ENCODE peak calls at places on chromosome 5, in nine cellular contexts. R is head of caudate nucleus, L is pulmonary artery endothelial cell, Q is T1000, G is Calu3, K is NCI-H510A treated with DMSO at 0.1 percent for 48 hours, J is NCI-H748 treated with DMSO at 0.1 percent for 48 hours, W is GM03348, N is brain microvascular endothelial cell. X is an unnamed sample.

GRCh38 chr5:102792705-102793104 is 37.6 kb downstream of the PAM start:
- DNase-seq in J (peak), K (no peak), L (no peak), Q (no peak), R (no peak), G (peak), W (peak), N (peak), X (no peak)

GRCh38 chr5:175654807-175655206 is 3.1 kb upstream of the HRH2 start:
- DNase-seq in J (no peak), Q (no peak), K (peak), W (no peak), L (no peak), N (no peak), R (no peak), G (no peak), X (no peak)

GRCh38 chr5:39919876-39920275 is 495.1 kb upstream of the DAB2 start:
- DNase-seq in R (no peak), L (no peak), K (no peak), J (no peak), N (no peak), G (no peak), W (no peak), Q (no peak), X (no peak)

GRCh38 chr5:122297587-122298298 is 14.3 kb upstream of the SNCAIP start:
- DNase-seq in R (no peak), G (no peak), W (no peak), Q (no peak), J (no peak), L (no peak), N (no peak), K (no peak), X (no peak)

GRCh38 chr5:43192558-43193170 is 639 bp downstream of the NIM1K start:
- DNase-seq in L (no peak), G (peak), R (peak), J (peak), N (no peak), K (no peak), W (peak), Q (no peak), X (no peak)

GRCh38 chr5:179326176-179326997 is 18.9 kb downstream of the ADAMTS2 start:
- DNase-seq in J (no peak), Q (no peak), K (no peak), L (no peak), R (no peak), W (peak), N (no peak), G (no peak), X (peak)

GRCh38 chr5:150301170-150301505 is 1.6 kb downstream of the ARSI start:
- DNase-seq in L (no peak), G (no peak), R (no peak), J (no peak), W (no peak), N (no peak), Q (no peak), K (no peak), X (no peak)

GRCh38 chr5:159339451-159339850 is 9.2 kb upstream of the IL12B start:
- DNase-seq in L (no peak), R (no peak), J (no peak), G (no peak), Q (no peak), W (no peak), N (no peak), K (no peak), X (no peak)

GRCh38 chr5:147168578-147169327 is 66.1 kb upstream of the STK32A start:
- DNase-seq in R (no peak), J (no peak), G (no peak), N (peak), Q (no peak), W (no peak), K (no peak), L (no peak), X (no peak)

GRCh38 chr5:132457371-132458225 is 33.0 kb downstream of the IRF1 start:
- DNase-seq in L (no peak), Q (no peak), W (peak), G (no peak), J (no peak), N (peak), R (no peak), K (no peak), X (no peak)

GRCh38 chr5:7622498-7622897 is 226.6 kb downstream of the ADCY2 start:
- DNase-seq in Q (no peak), R (no peak), J (no peak), W (no peak), L (no peak), N (no peak), G (no peak), K (no peak), X (no peak)

GRCh38 chr5:176894298-176894697 is 4.8 kb downstream of the HK3 start:
- DNase-seq in Q (no peak), L (no peak), J (no peak), K (no peak), N (no peak), R (no peak), G (no peak), W (no peak), X (no peak)

GRCh38 chr5:135444881-135445280 is 2.3 kb downstream of the DCANP1 start:
- DNase-seq in K (no peak), W (no peak), N (no peak), G (no peak), R (no peak), Q (no peak), L (no peak), J (no peak), X (no peak)

GRCh38 chr5:36066540-36067210 is at the start of gene UGT3A2:
- DNase-seq in L (no peak), Q (no peak), K (no peak), W (no peak), J (no peak), N (no peak), R (no peak), G (no peak), X (no peak)

GRCh38 chr5:133324058-133324457 is 272.2 kb downstream of the HSPA4 start:
- DNase-seq in R (no peak), N (no peak), J (no peak), Q (no peak), G (no peak), K (peak), W (no peak), L (no peak), X (no peak)

GRCh38 chr5:157559301-157559700 is 16.3 kb downstream of the ADAM19 start:
- DNase-seq in W (peak), N (no peak), G (no peak), R (no peak), J (no peak), L (no peak), Q (no peak), K (no peak), X (no peak)

GRCh38 chr5:150945947-150946346 is 41.2 kb upstream of the ZNF300 start:
- DNase-seq in N (no peak), Q (no peak), W (peak), K (no peak), G (no peak), L (no peak), R (peak), J (no peak), X (no peak)